ENCODE peak calls at places on chromosomes 1 and 21, in five cellular contexts. I is neural progenitor cell, U is fibroblast of lung, O is GM23338, C is mammary epithelial cell. R is an unnamed sample.

GRCh38 chr1:156489166-156489934 is 11.2 kb downstream of the MEF2D start:
- DNase-seq in I (peak), U (no peak), O (peak), C (no peak), R (peak)

GRCh38 chr1:98426092-98426491 is 235.4 kb upstream of the SNX7 start:
- DNase-seq in I (no peak), U (peak), O (no peak), C (no peak), R (no peak)

GRCh38 chr1:201937624-201938212 is 8.6 kb downstream of the LMOD1 start:
- DNase-seq in I (no peak), U (peak), O (no peak), C (peak), R (no peak)

GRCh38 chr1:187838335-187839293 is 1009.9 kb downstream of the PLA2G4A start:
- DNase-seq in I (peak), U (no peak), O (no peak), C (peak), R (peak)

GRCh38 chr1:17525996-17526686 is 13.4 kb upstream of the ARHGEF10L start:
- DNase-seq in I (no peak), U (no peak), O (no peak), C (no peak), R (no peak)

GRCh38 chr1:44072204-44072603 is 40.9 kb upstream of the SLC6A9 start:
- DNase-seq in I (no peak), U (peak), O (no peak), C (peak), R (no peak)

GRCh38 chr1:27341525-27342252 is at the start of gene SYTL1:
- DNase-seq in I (peak), U (peak), O (peak), C (peak), R (peak)

GRCh38 chr1:180611016-180611930 is 20.5 kb upstream of the XPR1 start:
- DNase-seq in I (no peak), U (peak), O (no peak), C (peak), R (no peak)

GRCh38 chr1:38403667-38404066 is 357.1 kb upstream of the POU3F1 start:
- DNase-seq in I (no peak), U (no peak), O (peak), C (no peak), R (no peak)

GRCh38 chr1:117113199-117113598 is 8.3 kb downstream of the TRIM45 start:
- DNase-seq in I (no peak), U (no peak), O (no peak), C (no peak), R (no peak)

GRCh38 chr1:179369751-179370341 is 4.1 kb downstream of the AXDND1 start:
- DNase-seq in I (peak), U (peak), O (peak), C (peak), R (peak)

GRCh38 chr1:44283524-44284173 is 70.4 kb downstream of the DMAP1 start:
- DNase-seq in I (no peak), U (no peak), O (no peak), C (no peak), R (peak)

GRCh38 chr21:29641001-29641634 is 298.7 kb downstream of the GRIK1 start:
- DNase-seq in I (no peak), U (no peak), O (no peak), C (no peak), R (no peak)

DNA sequence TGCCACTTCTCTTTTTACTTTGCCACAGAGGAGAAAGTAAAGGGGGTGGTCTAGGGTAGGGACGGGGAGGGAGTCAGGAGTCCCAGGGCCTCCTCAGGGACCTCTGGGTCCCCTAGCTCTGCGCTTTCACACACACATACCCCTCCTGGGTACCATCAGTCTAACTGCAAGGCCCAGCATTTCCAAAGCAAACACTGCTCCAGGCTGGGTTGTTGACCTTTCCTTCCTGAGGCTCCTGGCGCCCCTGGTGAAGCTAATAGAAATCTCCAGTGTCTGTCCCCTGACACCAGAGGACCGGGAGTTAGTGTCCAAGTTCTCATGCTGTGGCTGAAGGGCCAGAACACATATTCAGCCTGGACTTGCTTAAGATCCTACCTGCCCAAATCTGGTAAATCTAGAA is 3.9 kb downstream of the TMEM63A start:
- DNase-seq in I (no peak), U (no peak), O (no peak), C (no peak), R (no peak)
- H3K4me2 ChIP-seq in I (no peak), U (no peak), O (no peak), C (no peak), R (peak)

GRCh38 chr1:22808846-22809501 is 98.3 kb downstream of the EPHB2 start:
- DNase-seq in I (no peak), U (peak), O (no peak), C (no peak), R (peak)
- TF ChIP-seq EZH2 in I (no peak), U (no peak), O (no peak), C (no peak), R (no peak)

GRCh38 chr1:110088739-110089316 is 18.4 kb upstream of the ALX3 start:
- DNase-seq in I (no peak), U (no peak), O (no peak), C (no peak), R (no peak)

GRCh38 chr1:110086959-110087358 is 16.5 kb upstream of the ALX3 start:
- DNase-seq in I (no peak), U (no peak), O (no peak), C (no peak), R (no peak)

GRCh38 chr1:110091791-110092190 is 20.5 kb upstream of the UBL4B start:
- DNase-seq in I (no peak), U (no peak), O (no peak), C (no peak), R (no peak)

GRCh38 chr1:110087812-110088738 is 17.6 kb upstream of the ALX3 start:
- DNase-seq in I (peak), U (peak), O (peak), C (peak), R (peak)

GRCh38 chr1:110089561-110090275 is 19.2 kb upstream of the ALX3 start:
- DNase-seq in I (no peak), U (no peak), O (no peak), C (no peak), R (no peak)
- H3K4me2 ChIP-seq in I (peak), U (no peak), O (no peak), C (no peak), R (no peak)

GRCh38 chr1:77416692-77417450 is 135.1 kb downstream of the AK5 start:
- DNase-seq in I (peak), U (no peak), O (peak), C (no peak), R (no peak)

GRCh38 chr1:77424236-77424635 is 142.4 kb downstream of the AK5 start:
- DNase-seq in I (no peak), U (peak), O (no peak), C (peak), R (no peak)

DNA sequence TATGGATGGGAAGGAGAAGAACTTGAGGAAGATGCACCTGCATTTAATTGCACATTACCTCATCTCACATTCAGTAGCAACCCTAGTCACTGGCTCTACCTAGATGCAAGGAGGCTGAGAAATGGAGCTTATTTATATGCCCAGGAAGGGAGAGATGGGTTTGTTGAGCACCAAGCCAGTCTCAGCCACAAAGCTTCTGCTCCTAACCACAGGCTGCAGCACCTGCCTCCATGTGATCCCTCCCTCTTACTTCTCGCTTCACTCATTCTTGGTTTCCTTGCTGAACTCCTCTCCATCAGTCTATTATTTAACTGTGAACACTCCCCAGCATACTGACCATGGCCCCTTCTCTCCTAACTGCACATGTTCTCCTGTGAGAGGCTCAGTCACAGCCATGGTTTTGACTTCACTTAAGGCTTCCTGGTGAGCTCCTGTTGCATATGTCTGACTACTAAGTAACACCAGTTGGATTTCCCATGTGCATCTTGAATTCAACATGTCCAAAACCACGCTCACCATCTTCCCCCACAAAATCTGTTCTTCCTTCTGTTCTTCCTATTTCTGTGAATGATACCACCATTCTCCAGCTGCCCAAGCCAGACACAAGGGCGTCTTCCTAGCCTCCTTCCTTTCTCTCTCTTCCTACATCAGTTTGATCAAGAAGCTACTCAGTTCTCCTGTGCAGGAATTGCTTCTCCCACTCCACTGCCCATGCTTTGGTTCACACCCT is 139.8 kb downstream of the AK5 start:
- DNase-seq in I (no peak), U (no peak), O (no peak), C (no peak), R (no peak)
- TF ChIP-seq EZH2 in I (no peak), U (no peak), O (no peak), C (no peak), R (no peak)

DNA sequence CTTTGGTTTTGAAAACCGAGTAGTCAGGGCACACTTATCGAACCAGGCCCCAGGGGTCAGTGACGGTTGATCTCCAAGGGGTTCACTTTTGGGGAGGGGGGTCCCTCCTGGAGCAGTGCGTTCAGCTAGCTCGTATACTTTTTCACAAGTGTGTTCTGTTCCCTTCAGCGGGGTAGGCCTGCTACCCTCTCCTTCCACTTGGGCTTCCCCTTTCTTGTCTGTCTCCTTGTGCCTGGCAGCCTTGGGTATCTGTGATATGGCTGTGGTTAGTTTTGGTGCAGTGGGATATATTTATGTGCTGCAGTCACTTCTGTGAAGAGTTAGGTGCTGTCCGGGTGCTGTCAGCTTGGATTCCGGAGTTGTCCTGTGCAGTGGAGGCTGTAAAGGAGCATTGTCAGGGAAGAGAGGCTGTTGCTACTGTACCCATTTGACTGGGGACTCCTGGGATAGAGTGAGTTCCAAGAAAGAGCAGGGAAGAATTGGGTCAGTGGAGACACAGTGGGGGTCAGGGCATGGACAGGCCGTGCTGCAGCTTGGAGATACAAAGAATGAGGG is 29.7 kb downstream of the ADARB1 start:
- DNase-seq in I (no peak), U (no peak), O (no peak), C (no peak), R (no peak)
- H3K4me2 ChIP-seq in I (no peak), U (no peak), O (no peak), C (no peak), R (no peak)

GRCh38 chr21:25801217-25802015 is 66.6 kb downstream of the GABPA start:
- DNase-seq in I (peak), U (peak), O (peak), C (peak), R (peak)
- TF ChIP-seq EZH2 in I (no peak), U (no peak), O (no peak), C (no peak), R (no peak)

GRCh38 chr1:102838016-102838415 is 270.3 kb downstream of the COL11A1 start:
- DNase-seq in I (no peak), U (no peak), O (no peak), C (no peak), R (no peak)
- H3K4me2 ChIP-seq in I (no peak), U (no peak), O (no peak), C (no peak), R (peak)

R was measured in hepatocyte.